ENCODE peak calls at places on chromosomes 3 and 15, in four cellular contexts. W, Z, K and M are unnamed samples.

GRCh38 chr3:104941785-104942184 is 424.9 kb upstream of the ALCAM start:
- DNase-seq in W (no peak), Z (no peak), K (no peak), M (no peak)

GRCh38 chr15:38216763-38217162 is 35.9 kb upstream of the SPRED1 start:
- DNase-seq in W (no peak), Z (no peak), K (no peak), M (peak; percentile 62)

GRCh38 chr15:87850916-87851315 is 405.6 kb downstream of the NTRK3 start:
- DNase-seq in W (no peak), Z (no peak), K (no peak), M (no peak)

GRCh38 chr3:17054944-17055343 is 170.2 kb downstream of the PLCL2 start:
- DNase-seq in W (no peak), Z (no peak), K (no peak), M (no peak)

GRCh38 chr3:100561459-100562158 is 47.8 kb upstream of the ADGRG7 start:
- DNase-seq in W (no peak), Z (no peak), K (no peak), M (no peak)

GRCh38 chr15:32676095-32676643 is 34.7 kb downstream of the SCG5 start:
- DNase-seq in W (no peak), Z (no peak), K (no peak), M (no peak)

GRCh38 chr3:55000546-55000945 is 72.7 kb upstream of the LRTM1 start:
- DNase-seq in W (no peak), Z (no peak), K (no peak), M (no peak)

GRCh38 chr3:123660900-123661299 is 76.0 kb upstream of the HACD2 start:
- DNase-seq in W (no peak), Z (no peak), K (no peak), M (no peak)

GRCh38 chr3:139745831-139746230 is 68.1 kb upstream of the NMNAT3 start:
- DNase-seq in W (no peak), Z (no peak), K (no peak), M (peak; percentile 30)

GRCh38 chr3:12993022-12993622 is 80.1 kb downstream of the IQSEC1 start:
- DNase-seq in W (no peak), Z (peak; percentile 77), K (peak; percentile 55), M (peak; percentile 39)

GRCh38 chr3:13533823-13534435 is 15.0 kb upstream of the FBLN2 start:
- DNase-seq in W (no peak), Z (no peak), K (no peak), M (no peak)

GRCh38 chr15:101353240-101353639 is 58.2 kb upstream of the SNRPA1 start:
- DNase-seq in W (no peak), Z (no peak), K (no peak), M (no peak)

GRCh38 chr3:116734243-116734642 is 24.7 kb downstream of the TUSC7 start:
- DNase-seq in W (no peak), Z (no peak), K (no peak), M (no peak)

GRCh38 chr3:39474126-39474515 is 6.6 kb downstream of the MOBP start:
- DNase-seq in W (no peak), Z (no peak), K (no peak), M (no peak)

GRCh38 chr3:72178463-72179106 is 393.6 kb upstream of the PROK2 start:
- DNase-seq in W (no peak), Z (no peak), K (no peak), M (no peak)

GRCh38 chr15:41104234-41104633 is 11.8 kb downstream of the INO80 start:
- DNase-seq in W (no peak), Z (no peak), K (no peak), M (no peak)

GRCh38 chr15:62816342-62817059 is 226.0 kb upstream of the TPM1 start:
- DNase-seq in W (no peak), Z (no peak), K (no peak), M (no peak)

GRCh38 chr3:129359102-129359461 is 69.4 kb downstream of the EFCAB12 start:
- DNase-seq in W (no peak), Z (no peak), K (no peak), M (no peak)

GRCh38 chr15:59685737-59686297 is 3.3 kb downstream of the BNIP2 start:
- DNase-seq in W (no peak), Z (no peak), K (no peak), M (no peak)

GRCh38 chr3:60992395-60992794 is 258.9 kb downstream of the FHIT start:
- DNase-seq in W (no peak), Z (no peak), K (no peak), M (no peak)

GRCh38 chr3:99577160-99577559 is 61.2 kb upstream of the COL8A1 start:
- DNase-seq in W (no peak), Z (no peak), K (no peak), M (no peak)

GRCh38 chr3:160564949-160565441 is 376 bp downstream of the KPNA4 start:
- DNase-seq in W (no peak), Z (peak; percentile 85), K (peak; percentile 62), M (peak; percentile 28)

GRCh38 chr3:27345493-27345892 is 23.7 kb downstream of the NEK10 start:
- DNase-seq in W (no peak), Z (no peak), K (no peak), M (no peak)

GRCh38 chr3:160739079-160739478 is 17.0 kb upstream of the PPM1L start:
- DNase-seq in W (no peak), Z (no peak), K (no peak), M (no peak)

GRCh38 chr3:67940200-67940952 is 286.0 kb upstream of the SUCLG2 start:
- DNase-seq in W (no peak), Z (no peak), K (no peak), M (no peak)

GRCh38 chr3:129604942-129605592 is 1.4 kb downstream of the PLXND1 start:
- DNase-seq in W (no peak), Z (peak; percentile 60), K (no peak), M (no peak)

GRCh38 chr3:133038089-133038730 is at the start of gene TMEM108:
- DNase-seq in W (no peak), Z (peak; percentile 95), K (peak; percentile 92), M (no peak)

GRCh38 chr3:30082652-30083051 is 523.7 kb upstream of the TGFBR2 start:
- DNase-seq in W (no peak), Z (no peak), K (no peak), M (no peak)

GRCh38 chr15:28726102-28726501 is 13.9 kb upstream of the GOLGA8M start:
- DNase-seq in W (no peak), Z (no peak), K (no peak), M (no peak)

GRCh38 chr3:186789554-186790260 is 6.3 kb downstream of the EIF4A2 start:
- DNase-seq in W (no peak), Z (no peak), K (no peak), M (no peak)

GRCh38 chr3:142943870-142944269 is 19.6 kb downstream of the PAQR9 start:
- DNase-seq in W (no peak), Z (no peak), K (no peak), M (no peak)

GRCh38 chr15:51833782-51834181 is 4.3 kb downstream of the TMOD3 start:
- DNase-seq in W (no peak), Z (no peak), K (no peak), M (no peak)

GRCh38 chr3:70871909-70872656 is 559.6 kb upstream of the MDFIC2 start:
- DNase-seq in W (no peak), Z (no peak), K (no peak), M (no peak)
- TF ChIP-seq MAX in W (no peak), Z (no peak), K (no peak), M (no peak)

GRCh38 chr3:56132762-56133161 is 335.5 kb downstream of the ERC2 start:
- DNase-seq in W (no peak), Z (no peak), K (no peak), M (no peak)

GRCh38 chr3:56136514-56136913 is 331.8 kb downstream of the ERC2 start:
- DNase-seq in W (no peak), Z (no peak), K (no peak), M (no peak)

GRCh38 chr3:56135941-56136340 is 332.3 kb downstream of the ERC2 start:
- DNase-seq in W (no peak), Z (no peak), K (no peak), M (no peak)

GRCh38 chr3:56131976-56132590 is 336.2 kb downstream of the ERC2 start:
- DNase-seq in W (no peak), Z (no peak), K (peak; percentile 49), M (peak; percentile 47)

DNA sequence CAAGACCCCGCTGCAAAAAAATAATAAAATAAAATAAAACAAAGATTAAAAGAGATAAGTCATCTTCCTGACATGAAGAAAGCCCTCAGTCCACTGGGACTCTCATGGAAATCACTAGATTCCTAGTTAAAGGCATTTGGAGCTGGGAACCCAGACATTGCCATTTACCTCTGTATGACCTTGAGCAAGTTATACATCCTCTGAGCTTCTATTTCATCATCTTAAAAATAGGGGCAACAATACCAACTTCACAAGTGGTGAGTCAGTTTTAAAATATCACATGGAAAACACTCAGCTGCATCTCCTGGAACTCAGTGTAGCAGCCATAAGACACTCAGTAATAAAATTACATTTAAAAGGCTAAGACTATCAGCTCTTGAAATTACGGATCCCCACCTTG is 334.8 kb downstream of the ERC2 start:
- DNase-seq in W (no peak), Z (no peak), K (no peak), M (no peak)
- TF ChIP-seq BRCA1 in W (no peak), Z (no peak), K (no peak), M (no peak)

GRCh38 chr3:42020681-42021307 is 58.9 kb upstream of the ULK4 start:
- DNase-seq in W (no peak), Z (no peak), K (no peak), M (no peak)
- TF ChIP-seq MAX in W (no peak), Z (no peak), K (no peak), M (no peak)

GRCh38 chr15:56323435-56323834 is 41.8 kb upstream of the TEX9 start:
- DNase-seq in W (no peak), Z (no peak), K (no peak), M (no peak)

GRCh38 chr15:56322444-56322843 is 42.8 kb upstream of the TEX9 start:
- DNase-seq in W (no peak), Z (no peak), K (no peak), M (no peak)

GRCh38 chr15:56325186-56325585 is 40.0 kb upstream of the TEX9 start:
- DNase-seq in W (no peak), Z (no peak), K (no peak), M (no peak)

GRCh38 chr15:56327721-56328502 is 37.3 kb upstream of the TEX9 start:
- DNase-seq in W (no peak), Z (no peak), K (no peak), M (no peak)
- TF ChIP-seq BRCA1 in W (no peak), Z (no peak), K (no peak), M (no peak)

GRCh38 chr3:174937488-174937887 is 78.4 kb downstream of the NAALADL2 start:
- DNase-seq in W (no peak), Z (no peak), K (no peak), M (no peak)
- TF ChIP-seq MAX in W (no peak), Z (no peak), K (no peak), M (no peak)

GRCh38 chr15:67571643-67572415 is 29.3 kb downstream of the MAP2K5 start:
- DNase-seq in W (no peak), Z (no peak), K (no peak), M (peak; percentile 4)
- TF ChIP-seq BRCA1 in W (no peak), Z (no peak), K (no peak), M (no peak)

GRCh38 chr3:52704611-52705437 is 767 bp downstream of the GLT8D1 start:
- DNase-seq in W (no peak), Z (no peak), K (peak; percentile 22), M (peak; percentile 95)
- TF ChIP-seq MAX in W (no peak), Z (peak; percentile 35), K (no peak), M (peak; percentile 96)

GRCh38 chr3:59469948-59470723 is 420.3 kb upstream of the CFAP20DC start:
- DNase-seq in W (no peak), Z (no peak), K (no peak), M (no peak)
- TF ChIP-seq BRCA1 in W (no peak), Z (no peak), K (no peak), M (no peak)